ENCODE peak calls at places on chromosomes 6 and 20, in six cellular contexts. M is astrocyte of the cerebellum, S is natural killer cell, L is AG09309, K is astrocyte of the spinal cord, A is heart left ventricle. F is an unnamed sample.

GRCh38 chr6:43426928-43427405 is 374 bp upstream of the ABCC10 start:
- DNase-seq in S (no peak), A (no peak), M (no peak), K (no peak), L (no peak), F (no peak)

GRCh38 chr20:19252670-19253120 is 40.3 kb downstream of the SLC24A3 start:
- DNase-seq in K (no peak), S (no peak), A (no peak), L (peak), M (no peak), F (no peak)

GRCh38 chr20:49248301-49248700 is 29.1 kb downstream of the DDX27 start:
- DNase-seq in K (no peak), S (no peak), A (no peak), M (no peak), L (no peak), F (no peak)

GRCh38 chr6:3791526-3792212 is 40.2 kb upstream of the PXDC1 start:
- DNase-seq in S (no peak), L (no peak), A (no peak), K (no peak), M (no peak), F (no peak)

GRCh38 chr20:8132015-8132631 is at the start of gene PLCB1:
- DNase-seq in A (peak), K (peak), S (peak), M (peak), L (peak), F (peak)

GRCh38 chr20:24820345-24820744 is 128.7 kb upstream of the CST7 start:
- DNase-seq in M (no peak), S (no peak), K (no peak), A (no peak), L (no peak), F (no peak)

GRCh38 chr20:17320456-17320855 is 93.6 kb downstream of the PCSK2 start:
- DNase-seq in M (no peak), L (no peak), A (no peak), K (no peak), S (no peak), F (no peak)

GRCh38 chr6:10154251-10154650 is 260.6 kb downstream of the TFAP2A start:
- DNase-seq in A (no peak), S (no peak), K (no peak), L (no peak), M (no peak), F (no peak)

GRCh38 chr6:163710552-163710951 is 296.0 kb downstream of the QKI start:
- DNase-seq in A (no peak), M (no peak), K (no peak), S (no peak), L (no peak), F (no peak)

GRCh38 chr6:20260360-20260759 is 48.1 kb upstream of the MBOAT1 start:
- DNase-seq in S (no peak), K (no peak), M (no peak), L (no peak), A (no peak), F (no peak)

GRCh38 chr20:63633732-63634131 is 6.8 kb upstream of the GMEB2 start:
- DNase-seq in M (no peak), S (no peak), A (no peak), L (no peak), K (no peak), F (no peak)

GRCh38 chr6:134446228-134446848 is 128.4 kb upstream of the SGK1 start:
- DNase-seq in L (no peak), M (peak), K (peak), S (no peak), A (no peak), F (no peak)

GRCh38 chr6:34723203-34723602 is 26.6 kb upstream of the ILRUN start:
- DNase-seq in K (no peak), A (no peak), M (no peak), L (no peak), S (no peak), F (no peak)

GRCh38 chr6:142716097-142716496 is 228.9 kb downstream of the HIVEP2 start:
- DNase-seq in S (no peak), A (no peak), K (no peak), M (no peak), L (no peak), F (no peak)

GRCh38 chr6:44268095-44268628 is 2.1 kb upstream of the TMEM151B start:
- DNase-seq in M (no peak), A (no peak), S (peak), K (peak), L (no peak), F (no peak)

GRCh38 chr20:44070139-44070900 is 116.7 kb downstream of the JPH2 start:
- DNase-seq in A (no peak), M (no peak), K (no peak), S (no peak), L (no peak), F (peak)

GRCh38 chr6:34718867-34719441 is 22.4 kb upstream of the ILRUN start:
- DNase-seq in K (no peak), S (no peak), L (no peak), A (no peak), M (no peak), F (no peak)

GRCh38 chr6:136161950-136162349 is 88.2 kb downstream of the MTFR2 start:
- DNase-seq in L (no peak), K (no peak), S (no peak), A (no peak), M (no peak), F (no peak)

GRCh38 chr6:54386295-54386694 is 78.1 kb downstream of the TINAG start:
- DNase-seq in A (no peak), L (no peak), M (no peak), S (no peak), K (no peak), F (no peak)

GRCh38 chr6:154520280-154520679 is 9.8 kb upstream of the CNKSR3 start:
- DNase-seq in A (no peak), S (no peak), K (no peak), L (no peak), M (no peak), F (no peak)

GRCh38 chr6:27251672-27252251 is 4.3 kb downstream of the PRSS16 start:
- DNase-seq in A (no peak), K (peak), S (peak), M (no peak), L (no peak), F (peak)

GRCh38 chr6:95087394-95088097 is 489.8 kb upstream of the MANEA start:
- DNase-seq in A (no peak), K (peak), L (no peak), S (no peak), M (peak), F (no peak)

GRCh38 chr20:44730441-44730840 is 15.2 kb upstream of the KCNK15 start:
- DNase-seq in M (peak), L (peak), A (no peak), S (no peak), K (peak), F (no peak)

GRCh38 chr20:1086273-1087213 is 31.9 kb upstream of the PSMF1 start:
- DNase-seq in L (no peak), K (no peak), A (no peak), M (no peak), S (no peak), F (no peak)

GRCh38 chr20:7967199-7967844 is 27.1 kb upstream of the HAO1 start:
- DNase-seq in K (peak), A (no peak), L (peak), M (peak), S (no peak), F (no peak)

GRCh38 chr20:4840831-4841230 is 119.1 kb downstream of the PRND start:
- DNase-seq in A (no peak), M (no peak), K (no peak), S (no peak), L (no peak), F (no peak)

DNA sequence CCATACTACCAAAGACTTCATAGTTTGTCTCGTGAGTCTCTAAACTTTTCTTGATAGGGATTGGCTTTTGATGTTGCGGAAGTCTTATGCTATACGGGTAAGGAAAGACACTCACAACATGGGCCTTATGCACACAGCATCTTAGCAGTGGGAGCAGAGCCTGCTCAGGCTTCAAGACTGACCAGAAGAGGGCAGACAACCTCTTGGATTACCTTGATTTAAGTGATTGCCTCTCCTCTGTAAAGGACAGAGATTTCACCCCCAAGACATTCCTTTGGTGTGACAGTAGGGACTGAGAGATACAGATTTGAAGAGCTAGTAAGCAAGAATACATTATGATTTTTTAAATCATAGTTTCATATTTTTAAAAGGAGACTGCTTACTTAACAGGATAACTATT is 71.0 kb upstream of the SAMD3 start:
- DNase-seq in K (peak), A (no peak), S (no peak), M (peak), L (peak), F (no peak)
- TF ChIP-seq CTCF in K (peak), A (peak), S (peak), M (peak), L (peak), F (no peak)

DNA sequence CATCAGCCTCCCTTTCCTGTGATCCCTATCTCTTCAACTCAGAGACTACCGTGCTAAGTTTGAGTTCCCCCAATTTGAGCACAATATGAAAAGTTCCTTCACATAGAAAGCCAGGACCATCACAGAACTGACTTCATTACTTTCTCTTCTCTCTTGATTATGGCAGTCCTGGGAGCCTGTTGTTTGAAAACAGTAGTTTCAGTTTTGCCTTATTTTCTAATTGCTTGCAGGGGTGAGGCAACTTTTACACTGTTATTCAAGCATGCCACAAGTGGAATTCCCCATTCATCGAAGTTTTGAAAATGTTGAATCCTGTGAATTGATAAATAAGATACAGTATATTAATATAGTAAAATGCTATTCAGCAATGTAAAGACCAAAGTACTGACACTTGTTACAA is 569.7 kb upstream of the MARCKS start:
- DNase-seq in S (no peak), L (no peak), K (no peak), M (no peak), A (no peak), F (no peak)
- TF ChIP-seq CTCF in S (no peak), L (no peak), K (no peak), M (no peak), A (no peak), F (no peak)

GRCh38 chr6:18997375-18997826 is 610.3 kb downstream of the RNF144B start:
- DNase-seq in A (no peak), M (peak), K (peak), S (no peak), L (peak), F (no peak)
- TF ChIP-seq CTCF in A (peak), M (peak), K (peak), S (peak), L (peak), F (no peak)

GRCh38 chr20:62404761-62405107 is 2.4 kb downstream of the CABLES2 start:
- DNase-seq in L (no peak), S (no peak), M (no peak), K (no peak), A (no peak), F (no peak)
- TF ChIP-seq CTCF in L (no peak), S (no peak), M (no peak), K (no peak), A (no peak), F (no peak)

GRCh38 chr20:36271639-36272546 is 34.2 kb upstream of the DLGAP4 start:
- DNase-seq in L (no peak), M (no peak), K (no peak), S (no peak), A (no peak), F (no peak)

GRCh38 chr20:36274248-36274841 is 31.8 kb upstream of the DLGAP4 start:
- DNase-seq in M (no peak), L (no peak), K (no peak), A (no peak), S (no peak), F (no peak)

GRCh38 chr20:36275011-36275410 is 31.1 kb upstream of the DLGAP4 start:
- DNase-seq in M (no peak), L (no peak), S (no peak), A (no peak), K (no peak), F (no peak)

GRCh38 chr20:36272547-36273220 is 33.5 kb upstream of the DLGAP4 start:
- DNase-seq in A (no peak), K (no peak), M (no peak), S (no peak), L (no peak), F (no peak)

DNA sequence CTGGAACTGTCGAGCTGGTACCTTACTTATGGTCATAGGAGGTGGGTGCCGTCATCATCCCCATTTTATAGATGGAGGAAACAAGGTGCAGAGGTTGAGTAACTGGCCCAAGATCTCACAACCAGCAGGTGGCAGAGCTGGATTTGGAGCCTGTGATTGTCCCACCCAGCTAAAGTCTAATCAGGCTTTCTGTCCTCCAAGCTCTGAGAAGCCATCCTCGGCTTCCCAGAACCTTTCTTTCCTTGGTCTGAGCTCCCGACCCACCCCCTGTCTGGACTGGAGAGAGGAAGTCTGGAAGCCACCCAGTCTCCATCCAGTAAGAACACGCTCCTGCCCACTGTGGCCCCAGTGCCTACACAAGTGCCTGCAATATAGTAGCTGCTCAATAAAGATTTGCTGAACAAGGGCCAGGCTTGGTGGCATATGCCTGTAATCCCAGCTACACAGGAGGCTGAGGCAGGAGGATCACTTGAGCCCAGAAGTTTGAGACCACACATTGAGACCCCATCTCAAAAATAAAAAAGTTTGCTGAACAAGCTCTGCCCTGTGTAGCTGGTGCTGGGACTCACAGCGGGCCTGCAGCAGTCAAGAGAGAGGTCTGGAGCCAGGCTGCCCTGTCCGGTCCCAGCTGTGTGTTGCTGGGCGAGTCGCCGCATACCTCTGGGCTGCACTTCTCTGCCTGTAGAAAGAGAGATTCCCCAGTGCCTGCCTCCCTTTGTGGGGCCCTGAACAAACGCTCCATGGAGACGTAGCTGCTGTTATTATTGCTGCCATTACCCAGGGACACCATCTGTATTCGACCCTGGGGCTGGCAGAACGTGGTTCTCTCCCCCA is 32.5 kb upstream of the DLGAP4 start:
- DNase-seq in A (no peak), L (no peak), K (no peak), M (no peak), S (no peak), F (no peak)
- TF ChIP-seq CTCF in A (peak), L (peak), K (peak), M (peak), S (no peak), F (no peak)

GRCh38 chr6:7507600-7507999 is 33.9 kb upstream of the DSP start:
- DNase-seq in L (no peak), K (no peak), S (no peak), A (no peak), M (no peak), F (no peak)
- TF ChIP-seq CTCF in L (no peak), K (no peak), S (no peak), A (no peak), M (no peak), F (no peak)

GRCh38 chr20:38926142-38926933 is at the start of gene FAM83D:
- DNase-seq in L (peak), M (peak), A (peak), S (peak), K (peak), F (peak)
- TF ChIP-seq CTCF in L (no peak), M (no peak), A (no peak), S (peak), K (no peak), F (no peak)

DNA sequence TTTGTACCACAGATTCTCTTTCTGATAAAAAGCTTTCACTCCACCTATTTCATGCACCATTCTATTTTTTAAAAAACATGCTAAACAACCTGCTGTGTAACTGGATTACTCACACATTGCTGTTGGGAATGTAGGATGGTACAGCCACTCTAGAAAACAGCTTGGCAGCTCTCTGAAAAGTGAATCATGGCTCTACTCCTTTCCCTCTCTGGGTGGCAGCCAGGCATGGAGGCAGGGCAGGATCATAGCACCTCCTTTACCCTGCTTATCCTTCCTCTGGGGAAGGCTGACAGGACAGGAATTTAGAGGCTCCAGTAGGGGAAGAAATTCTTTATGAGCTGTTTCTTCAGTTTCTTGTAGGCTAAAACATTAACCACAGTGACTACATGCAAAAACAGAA is 6.7 kb upstream of the VNN2 start:
- DNase-seq in S (no peak), M (peak), L (peak), A (peak), K (peak), F (no peak)
- TF ChIP-seq CTCF in S (no peak), M (no peak), L (no peak), A (no peak), K (no peak), F (no peak)

DNA sequence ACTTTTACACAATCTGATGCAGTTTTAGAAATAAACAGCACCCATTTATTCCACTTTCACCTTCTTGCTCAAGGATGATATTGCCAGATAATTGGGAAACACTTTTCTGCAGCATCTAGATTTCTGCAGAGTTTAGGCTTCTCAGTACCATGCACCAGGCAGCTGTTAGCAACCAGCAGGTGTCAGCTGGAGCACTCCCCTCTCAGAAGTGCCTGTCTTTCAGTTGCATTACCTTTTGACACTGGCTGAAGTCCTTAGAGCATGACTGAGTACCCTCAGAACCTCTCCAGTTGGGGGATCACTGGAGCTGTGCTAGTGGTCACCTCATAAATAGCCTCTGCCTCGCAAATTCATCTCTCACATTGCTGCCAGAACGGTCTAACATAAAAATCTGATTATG is 91.2 kb downstream of the DNAH8 start:
- DNase-seq in A (no peak), K (no peak), L (no peak), S (no peak), M (no peak), F (no peak)
- TF ChIP-seq CTCF in A (no peak), K (no peak), L (no peak), S (no peak), M (no peak), F (no peak)

DNA sequence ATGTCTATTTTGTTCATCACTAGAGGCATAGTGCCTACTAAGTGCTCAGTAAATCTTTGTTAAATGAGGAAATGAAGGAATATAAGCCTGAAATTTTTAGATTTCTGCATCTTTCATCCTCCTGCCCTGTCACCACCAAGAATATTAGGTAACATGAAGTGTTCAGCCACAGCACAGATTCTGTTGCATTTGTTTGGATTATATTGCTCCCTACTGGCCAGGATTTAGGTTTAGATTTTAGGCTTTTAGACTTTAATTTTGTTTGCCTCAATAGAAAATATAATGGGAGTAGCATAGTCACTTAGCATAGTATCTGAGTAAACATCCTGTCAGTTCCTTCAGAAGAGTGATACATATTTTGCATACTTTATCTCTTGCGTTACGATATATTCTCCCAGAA is 14.2 kb downstream of the FARS2 start:
- DNase-seq in K (no peak), L (no peak), M (no peak), S (no peak), A (no peak), F (no peak)
- TF ChIP-seq CTCF in K (peak), L (no peak), M (no peak), S (no peak), A (no peak), F (no peak)

F was measured in activated B cell treated with CpG ODN at 0.5 μM for 24 hours.